ENCODE peak calls at places on chromosomes 6 and 20, in five cellular contexts. E is fibroblast of pulmonary artery; V is stimulated activated CD4-positive, alpha-beta T cell treated with anti-CD3 and anti-CD28 coated beads, TNF-alpha, amount 100 ng/mL, for 4 hours; Z is activated CD8-positive, alpha-beta memory T cell treated with anti-CD3 and anti-CD28 coated beads for 1 hour; Q is Daoy. P is an unnamed sample.

GRCh38 chr20:16216227-16217210 is 356.7 kb downstream of the KIF16B start:
- DNase-seq in E (no peak), V (no peak), Z (no peak), Q (peak), P (no peak)

GRCh38 chr6:87066449-87067288 is 28.2 kb downstream of the CGA start:
- DNase-seq in E (peak), V (no peak), Z (no peak), Q (peak), P (peak)

GRCh38 chr6:106334646-106335448 is 9.3 kb upstream of the ATG5 start:
- DNase-seq in E (peak), V (peak), Z (peak), Q (peak), P (peak)

GRCh38 chr20:57088436-57088835 is 178.0 kb downstream of the BMP7 start:
- DNase-seq in E (no peak), V (no peak), Z (no peak), Q (no peak), P (no peak)

GRCh38 chr6:164167873-164168405 is 753.4 kb downstream of the QKI start:
- DNase-seq in E (no peak), V (no peak), Z (no peak), Q (no peak), P (no peak)

GRCh38 chr6:149060985-149061760 is 256.3 kb upstream of the TAB2 start:
- DNase-seq in E (peak), V (no peak), Z (no peak), Q (peak), P (peak)

GRCh38 chr20:24393903-24394302 is 75.5 kb upstream of the SYNDIG1 start:
- DNase-seq in E (no peak), V (no peak), Z (no peak), Q (no peak), P (no peak)

GRCh38 chr6:43791752-43792422 is 21.9 kb downstream of the VEGFA start:
- DNase-seq in E (no peak), V (no peak), Z (no peak), Q (no peak), P (no peak)

GRCh38 chr6:41488392-41489129 is 57.6 kb upstream of the FOXP4 start:
- DNase-seq in E (peak), V (no peak), Z (no peak), Q (peak), P (peak)

GRCh38 chr6:106844930-106845329 is 129.6 kb downstream of the CD24 start:
- DNase-seq in E (no peak), V (no peak), Z (no peak), Q (no peak), P (no peak)

GRCh38 chr6:37168809-37169457 is 1.0 kb upstream of the PIM1 start:
- DNase-seq in E (no peak), V (peak), Z (no peak), Q (no peak), P (peak)

GRCh38 chr20:45095753-45096371 is 5.1 kb downstream of the KCNS1 start:
- DNase-seq in E (peak), V (peak), Z (no peak), Q (peak), P (peak)

GRCh38 chr20:50721881-50722281 is 9.5 kb upstream of the PARD6B start:
- DNase-seq in E (no peak), V (no peak), Z (no peak), Q (no peak), P (no peak)

GRCh38 chr6:20572288-20572687 is 38.0 kb downstream of the CDKAL1 start:
- DNase-seq in E (no peak), V (no peak), Z (no peak), Q (no peak), P (no peak)

GRCh38 chr6:14880052-14880451 is 365.8 kb upstream of the JARID2 start:
- DNase-seq in E (no peak), V (no peak), Z (no peak), Q (no peak), P (no peak)

GRCh38 chr6:161961796-161962195 is 687.9 kb upstream of the AGPAT4 start:
- DNase-seq in E (no peak), V (no peak), Z (no peak), Q (no peak), P (no peak)

GRCh38 chr20:32271620-32272019 is 5.8 kb upstream of the KIF3B start:
- DNase-seq in E (no peak), V (no peak), Z (no peak), Q (no peak), P (no peak)

GRCh38 chr6:43806041-43806757 is 36.2 kb downstream of the VEGFA start:
- DNase-seq in E (no peak), V (no peak), Z (no peak), Q (no peak), P (no peak)

GRCh38 chr20:49337357-49337756 is 59.5 kb upstream of the ZNFX1 start:
- DNase-seq in E (no peak), V (no peak), Z (no peak), Q (no peak), P (no peak)

GRCh38 chr20:1255675-1256074 is 10.4 kb upstream of the SNPH start:
- DNase-seq in E (no peak), V (no peak), Z (no peak), Q (no peak), P (no peak)

GRCh38 chr6:11653028-11653583 is 115.6 kb downstream of the TMEM170B start:
- DNase-seq in E (peak), V (peak), Z (no peak), Q (peak), P (peak)

GRCh38 chr6:19879663-19880062 is 42.5 kb downstream of the ID4 start:
- DNase-seq in E (no peak), V (no peak), Z (no peak), Q (no peak), P (no peak)

GRCh38 chr6:119476554-119476953 is 127.0 kb upstream of the MAN1A1 start:
- DNase-seq in E (no peak), V (no peak), Z (no peak), Q (no peak), P (no peak)

GRCh38 chr6:72955666-72956065 is 269.6 kb downstream of the KHDC1L start:
- DNase-seq in E (peak), V (no peak), Z (no peak), Q (peak), P (no peak)

GRCh38 chr6:12353731-12354130 is 63.6 kb downstream of the EDN1 start:
- DNase-seq in E (peak), V (no peak), Z (no peak), Q (no peak), P (peak)

GRCh38 chr20:38123021-38123587 is 42.0 kb downstream of the TGM2 start:
- DNase-seq in E (peak), V (no peak), Z (no peak), Q (no peak), P (peak)

GRCh38 chr6:138571174-138571573 is 71.9 kb upstream of the NHSL1 start:
- DNase-seq in E (no peak), V (no peak), Z (no peak), Q (no peak), P (no peak)

GRCh38 chr6:131823276-131823902 is 15.6 kb downstream of the ENPP1 start:
- DNase-seq in E (no peak), V (no peak), Z (no peak), Q (no peak), P (no peak)

GRCh38 chr6:96542702-96543101 is 20.2 kb upstream of the FHL5 start:
- DNase-seq in E (peak), V (no peak), Z (no peak), Q (no peak), P (no peak)

P was measured in MG63.